ENCODE peak calls at places on chromosomes 2 and 18, in six cellular contexts. One of them, this sample, is unnamed.
A peak's percentile ranks its signal among the peaks of the same experiment; 100 is the strongest.

GRCh38 chr2:194723446-194723845 is 933.6 kb upstream of the SLC39A10 start:
- DNase-seq in stimulated activated naive CD4-positive, alpha-beta T cell treated with Interleukin-2 at 50 U/mL for 16 hours: no peak
- DNase-seq in NCI-H1092: no peak
- DNase-seq in T-helper 2 cell: no peak
- DNase-seq in NCI-H2081: no peak
- DNase-seq in neural progenitor cell: no peak
- DNase-seq in this sample: no peak

GRCh38 chr2:86703704-86704370 is 16.3 kb upstream of the RMND5A start:
- DNase-seq in neural progenitor cell: no peak
- DNase-seq in T-helper 2 cell: no peak
- DNase-seq in stimulated activated naive CD4-positive, alpha-beta T cell treated with Interleukin-2 at 50 U/mL for 16 hours: no peak
- DNase-seq in NCI-H2081: peak; percentile 63
- DNase-seq in NCI-H1092: peak; percentile 40
- DNase-seq in this sample: no peak

GRCh38 chr2:84894131-84894586 is 11.3 kb upstream of the TMSB10 start:
- DNase-seq in NCI-H2081: peak; percentile 22
- DNase-seq in T-helper 2 cell: no peak
- DNase-seq in neural progenitor cell: peak; percentile 43
- DNase-seq in NCI-H1092: no peak
- DNase-seq in stimulated activated naive CD4-positive, alpha-beta T cell treated with Interleukin-2 at 50 U/mL for 16 hours: no peak
- DNase-seq in this sample: no peak

GRCh38 chr2:101251844-101252407 is 760 bp upstream of the CNOT11 start:
- DNase-seq in NCI-H2081: peak; percentile 58
- DNase-seq in neural progenitor cell: peak; percentile 42
- DNase-seq in NCI-H1092: no peak
- DNase-seq in stimulated activated naive CD4-positive, alpha-beta T cell treated with Interleukin-2 at 50 U/mL for 16 hours: peak; percentile 66
- DNase-seq in T-helper 2 cell: peak; percentile 13
- DNase-seq in this sample: peak; percentile 10

GRCh38 chr2:232838406-232838874 is 31.6 kb upstream of the SNORC start:
- DNase-seq in stimulated activated naive CD4-positive, alpha-beta T cell treated with Interleukin-2 at 50 U/mL for 16 hours: peak; percentile 32
- DNase-seq in neural progenitor cell: no peak
- DNase-seq in T-helper 2 cell: peak; percentile 18
- DNase-seq in NCI-H1092: no peak
- DNase-seq in NCI-H2081: no peak
- DNase-seq in this sample: peak; percentile 61

GRCh38 chr2:36611316-36611990 is 13.5 kb upstream of the FEZ2 start:
- DNase-seq in NCI-H1092: no peak
- DNase-seq in NCI-H2081: no peak
- DNase-seq in stimulated activated naive CD4-positive, alpha-beta T cell treated with Interleukin-2 at 50 U/mL for 16 hours: no peak
- DNase-seq in neural progenitor cell: no peak
- DNase-seq in T-helper 2 cell: no peak
- DNase-seq in this sample: no peak

GRCh38 chr18:14174706-14175085 is 42.5 kb upstream of the ZNF519 start:
- DNase-seq in neural progenitor cell: no peak
- DNase-seq in NCI-H1092: no peak
- DNase-seq in NCI-H2081: no peak
- DNase-seq in stimulated activated naive CD4-positive, alpha-beta T cell treated with Interleukin-2 at 50 U/mL for 16 hours: no peak
- DNase-seq in T-helper 2 cell: no peak
- DNase-seq in this sample: no peak

GRCh38 chr18:36547544-36547943 is 250.0 kb downstream of the FHOD3 start:
- DNase-seq in NCI-H1092: no peak
- DNase-seq in stimulated activated naive CD4-positive, alpha-beta T cell treated with Interleukin-2 at 50 U/mL for 16 hours: no peak
- DNase-seq in NCI-H2081: no peak
- DNase-seq in neural progenitor cell: no peak
- DNase-seq in T-helper 2 cell: no peak
- DNase-seq in this sample: no peak

GRCh38 chr2:109450574-109451265 is 163.0 kb downstream of the SEPTIN10 start:
- DNase-seq in NCI-H1092: no peak
- DNase-seq in T-helper 2 cell: no peak
- DNase-seq in NCI-H2081: no peak
- DNase-seq in neural progenitor cell: no peak
- DNase-seq in stimulated activated naive CD4-positive, alpha-beta T cell treated with Interleukin-2 at 50 U/mL for 16 hours: no peak
- DNase-seq in this sample: no peak

GRCh38 chr2:238287702-238288649 is at the start of gene PER2:
- DNase-seq in stimulated activated naive CD4-positive, alpha-beta T cell treated with Interleukin-2 at 50 U/mL for 16 hours: peak; percentile 50
- DNase-seq in T-helper 2 cell: peak; percentile 11
- DNase-seq in neural progenitor cell: peak; percentile 52
- DNase-seq in NCI-H2081: peak; percentile 52
- DNase-seq in NCI-H1092: no peak
- DNase-seq in this sample: peak; percentile 52

GRCh38 chr18:66560092-66560491 is 43.8 kb downstream of the CDH19 start:
- DNase-seq in neural progenitor cell: peak; percentile 46
- DNase-seq in NCI-H1092: peak; percentile 20
- DNase-seq in NCI-H2081: peak; percentile 40
- DNase-seq in T-helper 2 cell: no peak
- DNase-seq in stimulated activated naive CD4-positive, alpha-beta T cell treated with Interleukin-2 at 50 U/mL for 16 hours: no peak
- DNase-seq in this sample: no peak

GRCh38 chr2:170214309-170214902 is 36.5 kb downstream of the MYO3B start:
- DNase-seq in T-helper 2 cell: no peak
- DNase-seq in neural progenitor cell: no peak
- DNase-seq in stimulated activated naive CD4-positive, alpha-beta T cell treated with Interleukin-2 at 50 U/mL for 16 hours: no peak
- DNase-seq in NCI-H1092: no peak
- DNase-seq in NCI-H2081: peak; percentile 9
- DNase-seq in this sample: no peak

GRCh38 chr2:238381341-238382130 is 45.2 kb upstream of the ASB1 start:
- DNase-seq in NCI-H2081: no peak
- DNase-seq in NCI-H1092: no peak
- DNase-seq in stimulated activated naive CD4-positive, alpha-beta T cell treated with Interleukin-2 at 50 U/mL for 16 hours: no peak
- DNase-seq in T-helper 2 cell: no peak
- DNase-seq in neural progenitor cell: no peak
- DNase-seq in this sample: no peak

GRCh38 chr2:8086342-8086741 is 595.5 kb upstream of the ID2 start:
- DNase-seq in T-helper 2 cell: no peak
- DNase-seq in neural progenitor cell: no peak
- DNase-seq in NCI-H1092: no peak
- DNase-seq in stimulated activated naive CD4-positive, alpha-beta T cell treated with Interleukin-2 at 50 U/mL for 16 hours: no peak
- DNase-seq in NCI-H2081: no peak
- DNase-seq in this sample: no peak

GRCh38 chr2:164621761-164622105 is 451 bp upstream of the GRB14 start:
- DNase-seq in neural progenitor cell: no peak
- DNase-seq in stimulated activated naive CD4-positive, alpha-beta T cell treated with Interleukin-2 at 50 U/mL for 16 hours: no peak
- DNase-seq in NCI-H1092: no peak
- DNase-seq in NCI-H2081: peak; percentile 8
- DNase-seq in T-helper 2 cell: no peak
- DNase-seq in this sample: no peak

GRCh38 chr2:10269291-10269690 is 33.4 kb upstream of the HPCAL1 start:
- DNase-seq in stimulated activated naive CD4-positive, alpha-beta T cell treated with Interleukin-2 at 50 U/mL for 16 hours: no peak
- DNase-seq in NCI-H2081: no peak
- DNase-seq in NCI-H1092: no peak
- DNase-seq in neural progenitor cell: no peak
- DNase-seq in T-helper 2 cell: no peak
- DNase-seq in this sample: no peak

GRCh38 chr2:40244251-40245010 is 207.5 kb downstream of the SLC8A1 start:
- DNase-seq in NCI-H2081: peak; percentile 54
- DNase-seq in NCI-H1092: peak; percentile 50
- DNase-seq in T-helper 2 cell: no peak
- DNase-seq in stimulated activated naive CD4-positive, alpha-beta T cell treated with Interleukin-2 at 50 U/mL for 16 hours: no peak
- DNase-seq in neural progenitor cell: peak; percentile 84
- DNase-seq in this sample: no peak

GRCh38 chr2:235570256-235570655 is 76.4 kb downstream of the AGAP1 start:
- DNase-seq in stimulated activated naive CD4-positive, alpha-beta T cell treated with Interleukin-2 at 50 U/mL for 16 hours: no peak
- DNase-seq in T-helper 2 cell: no peak
- DNase-seq in neural progenitor cell: no peak
- DNase-seq in NCI-H2081: no peak
- DNase-seq in NCI-H1092: no peak
- DNase-seq in this sample: no peak

GRCh38 chr18:11529081-11529480 is 80.3 kb upstream of the SLC35G4 start:
- DNase-seq in NCI-H1092: no peak
- DNase-seq in NCI-H2081: no peak
- DNase-seq in neural progenitor cell: no peak
- DNase-seq in T-helper 2 cell: no peak
- DNase-seq in stimulated activated naive CD4-positive, alpha-beta T cell treated with Interleukin-2 at 50 U/mL for 16 hours: no peak
- DNase-seq in this sample: no peak

GRCh38 chr2:179825494-179825893 is 35.9 kb downstream of the ZNF385B start:
- DNase-seq in NCI-H1092: no peak
- DNase-seq in neural progenitor cell: peak; percentile 21
- DNase-seq in T-helper 2 cell: no peak
- DNase-seq in stimulated activated naive CD4-positive, alpha-beta T cell treated with Interleukin-2 at 50 U/mL for 16 hours: no peak
- DNase-seq in NCI-H2081: no peak
- DNase-seq in this sample: no peak

GRCh38 chr18:11274144-11274762 is 124.9 kb upstream of the PIEZO2 start:
- DNase-seq in T-helper 2 cell: no peak
- DNase-seq in stimulated activated naive CD4-positive, alpha-beta T cell treated with Interleukin-2 at 50 U/mL for 16 hours: no peak
- DNase-seq in NCI-H1092: no peak
- DNase-seq in neural progenitor cell: no peak
- DNase-seq in NCI-H2081: no peak
- DNase-seq in this sample: no peak

GRCh38 chr2:43943809-43944452 is 51.9 kb downstream of the LRPPRC start:
- DNase-seq in stimulated activated naive CD4-positive, alpha-beta T cell treated with Interleukin-2 at 50 U/mL for 16 hours: no peak
- DNase-seq in neural progenitor cell: no peak
- DNase-seq in NCI-H2081: peak; percentile 53
- DNase-seq in NCI-H1092: peak; percentile 43
- DNase-seq in T-helper 2 cell: no peak
- DNase-seq in this sample: no peak

GRCh38 chr2:201781583-201782051 is 884 bp upstream of the ALS2 start:
- DNase-seq in T-helper 2 cell: no peak
- DNase-seq in stimulated activated naive CD4-positive, alpha-beta T cell treated with Interleukin-2 at 50 U/mL for 16 hours: no peak
- DNase-seq in NCI-H2081: peak; percentile 6
- DNase-seq in neural progenitor cell: peak; percentile 12
- DNase-seq in NCI-H1092: no peak
- DNase-seq in this sample: no peak

GRCh38 chr18:11074879-11075278 is 74.5 kb downstream of the PIEZO2 start:
- DNase-seq in stimulated activated naive CD4-positive, alpha-beta T cell treated with Interleukin-2 at 50 U/mL for 16 hours: no peak
- DNase-seq in neural progenitor cell: no peak
- DNase-seq in T-helper 2 cell: no peak
- DNase-seq in NCI-H2081: no peak
- DNase-seq in NCI-H1092: peak; percentile 48
- DNase-seq in this sample: no peak

GRCh38 chr18:2912357-2913299 is 65.8 kb downstream of the EMILIN2 start:
- DNase-seq in NCI-H1092: no peak
- DNase-seq in NCI-H2081: no peak
- DNase-seq in T-helper 2 cell: no peak
- DNase-seq in stimulated activated naive CD4-positive, alpha-beta T cell treated with Interleukin-2 at 50 U/mL for 16 hours: no peak
- DNase-seq in neural progenitor cell: no peak
- DNase-seq in this sample: no peak

GRCh38 chr18:63025251-63025710 is 294.3 kb downstream of the BCL2 start:
- DNase-seq in NCI-H2081: peak; percentile 20
- DNase-seq in T-helper 2 cell: no peak
- DNase-seq in NCI-H1092: peak; percentile 71
- DNase-seq in neural progenitor cell: peak; percentile 75
- DNase-seq in stimulated activated naive CD4-positive, alpha-beta T cell treated with Interleukin-2 at 50 U/mL for 16 hours: no peak
- DNase-seq in this sample: no peak

GRCh38 chr2:104857262-104858221 is 3.6 kb downstream of the POU3F3 start:
- DNase-seq in T-helper 2 cell: no peak
- DNase-seq in stimulated activated naive CD4-positive, alpha-beta T cell treated with Interleukin-2 at 50 U/mL for 16 hours: no peak
- DNase-seq in NCI-H1092: no peak
- DNase-seq in NCI-H2081: no peak
- DNase-seq in neural progenitor cell: peak; percentile 66
- DNase-seq in this sample: no peak

GRCh38 chr2:239027431-239028252 is 179.8 kb downstream of the TWIST2 start:
- DNase-seq in T-helper 2 cell: no peak
- DNase-seq in NCI-H2081: no peak
- DNase-seq in stimulated activated naive CD4-positive, alpha-beta T cell treated with Interleukin-2 at 50 U/mL for 16 hours: no peak
- DNase-seq in NCI-H1092: no peak
- DNase-seq in neural progenitor cell: no peak
- DNase-seq in this sample: no peak

GRCh38 chr18:69935319-69936190 is 12.1 kb downstream of the CD226 start:
- DNase-seq in NCI-H1092: no peak
- DNase-seq in T-helper 2 cell: peak; percentile 92
- DNase-seq in NCI-H2081: no peak
- DNase-seq in neural progenitor cell: peak; percentile 45
- DNase-seq in stimulated activated naive CD4-positive, alpha-beta T cell treated with Interleukin-2 at 50 U/mL for 16 hours: peak; percentile 90
- DNase-seq in this sample: peak; percentile 88

GRCh38 chr2:75190271-75190990 is 8.9 kb downstream of the TACR1 start:
- DNase-seq in stimulated activated naive CD4-positive, alpha-beta T cell treated with Interleukin-2 at 50 U/mL for 16 hours: no peak
- DNase-seq in NCI-H2081: no peak
- DNase-seq in neural progenitor cell: no peak
- DNase-seq in T-helper 2 cell: no peak
- DNase-seq in NCI-H1092: no peak
- DNase-seq in this sample: no peak

GRCh38 chr18:9751371-9752031 is 43.4 kb downstream of the RAB31 start:
- DNase-seq in stimulated activated naive CD4-positive, alpha-beta T cell treated with Interleukin-2 at 50 U/mL for 16 hours: no peak
- DNase-seq in NCI-H2081: no peak
- DNase-seq in NCI-H1092: no peak
- DNase-seq in T-helper 2 cell: no peak
- DNase-seq in neural progenitor cell: no peak
- DNase-seq in this sample: no peak

GRCh38 chr18:37565138-37565984 is at the start of gene CELF4:
- DNase-seq in neural progenitor cell: peak; percentile 51
- DNase-seq in T-helper 2 cell: no peak
- DNase-seq in NCI-H2081: peak; percentile 25
- DNase-seq in stimulated activated naive CD4-positive, alpha-beta T cell treated with Interleukin-2 at 50 U/mL for 16 hours: no peak
- DNase-seq in NCI-H1092: peak; percentile 80
- DNase-seq in this sample: no peak

GRCh38 chr18:1150344-1150743 is 245.7 kb downstream of the ADCYAP1 start:
- DNase-seq in neural progenitor cell: no peak
- DNase-seq in T-helper 2 cell: no peak
- DNase-seq in NCI-H1092: no peak
- DNase-seq in stimulated activated naive CD4-positive, alpha-beta T cell treated with Interleukin-2 at 50 U/mL for 16 hours: no peak
- DNase-seq in NCI-H2081: no peak
- DNase-seq in this sample: no peak

GRCh38 chr18:53971331-53971730 is 253.1 kb downstream of the MBD2 start:
- DNase-seq in neural progenitor cell: no peak
- DNase-seq in NCI-H2081: no peak
- DNase-seq in NCI-H1092: no peak
- DNase-seq in stimulated activated naive CD4-positive, alpha-beta T cell treated with Interleukin-2 at 50 U/mL for 16 hours: no peak
- DNase-seq in T-helper 2 cell: no peak
- DNase-seq in this sample: no peak

GRCh38 chr2:190587106-190587505 is 52.6 kb upstream of the NEMP2 start:
- DNase-seq in T-helper 2 cell: no peak
- DNase-seq in NCI-H1092: no peak
- DNase-seq in stimulated activated naive CD4-positive, alpha-beta T cell treated with Interleukin-2 at 50 U/mL for 16 hours: no peak
- DNase-seq in NCI-H2081: no peak
- DNase-seq in neural progenitor cell: no peak
- DNase-seq in this sample: no peak